ENCODE peak calls at places on chromosomes 7 and 10, in six cellular contexts. Q is NCI-H1436, I is mammary epithelial cell, T is glomerular endothelial cell, V is activated T-helper 1 cell treated with Interleukin-2 at 50 U/mL for 16 hours, X is HFFc6. H is an unnamed sample.

GRCh38 chr10:11154809-11155208 is 137.1 kb downstream of the CELF2 start:
- DNase-seq in Q (no peak), T (no peak), V (no peak), X (no peak), I (no peak), H (no peak)

GRCh38 chr10:117804470-117805011 is 242.2 kb downstream of the RAB11FIP2 start:
- DNase-seq in I (no peak), V (no peak), X (no peak), T (no peak), Q (peak; percentile 75), H (no peak)

GRCh38 chr10:72719941-72720592 is 28.1 kb downstream of the MCU start:
- DNase-seq in X (no peak), I (peak; percentile 54), Q (no peak), V (no peak), T (no peak), H (peak; percentile 19)

GRCh38 chr10:13797171-13797570 is 210.4 kb downstream of the PRPF18 start:
- DNase-seq in Q (no peak), X (no peak), I (no peak), T (no peak), V (no peak), H (no peak)

GRCh38 chr10:68153473-68154210 is 44.4 kb downstream of the MYPN start:
- DNase-seq in I (peak; percentile 93), T (peak; percentile 93), V (no peak), X (peak; percentile 100), Q (no peak), H (peak; percentile 43)

GRCh38 chr10:46540412-46541016 is 15.9 kb downstream of the GPRIN2 start:
- DNase-seq in V (no peak), I (no peak), X (no peak), Q (no peak), T (no peak), H (no peak)

GRCh38 chr7:132709971-132710567 is 133.8 kb upstream of the PLXNA4 start:
- DNase-seq in T (peak; percentile 14), I (peak; percentile 22), X (peak; percentile 54), Q (no peak), V (no peak), H (peak; percentile 39)

GRCh38 chr7:6623589-6624245 is 8.3 kb downstream of the ZNF853 start:
- DNase-seq in Q (no peak), T (no peak), I (no peak), X (no peak), V (no peak), H (no peak)

GRCh38 chr7:388961-389701 is 99.2 kb downstream of the FOXL3 start:
- DNase-seq in T (no peak), X (no peak), V (no peak), Q (no peak), I (no peak), H (no peak)

GRCh38 chr7:5636446-5636835 is 145.0 kb downstream of the RNF216 start:
- DNase-seq in X (no peak), V (no peak), Q (no peak), T (no peak), I (peak; percentile 36), H (peak; percentile 60)

GRCh38 chr7:27689045-27689877 is 26.6 kb upstream of the HIBADH start:
- DNase-seq in Q (peak; percentile 7), I (peak; percentile 32), T (no peak), V (no peak), X (peak; percentile 19), H (peak; percentile 81)

GRCh38 chr10:6875229-6875544 is 295.1 kb upstream of the PRKCQ start:
- DNase-seq in X (no peak), Q (no peak), T (no peak), I (no peak), V (no peak), H (no peak)

GRCh38 chr7:25846722-25847121 is 305.3 kb upstream of the NFE2L3 start:
- DNase-seq in X (no peak), T (no peak), I (peak; percentile 28), V (no peak), Q (no peak), H (no peak)

GRCh38 chr7:30625283-30625682 is 30.6 kb downstream of the GARS1 start:
- DNase-seq in V (no peak), X (no peak), T (no peak), Q (no peak), I (no peak), H (no peak)

GRCh38 chr7:21371371-21371770 is 56.5 kb upstream of the SP4 start:
- DNase-seq in I (no peak), Q (no peak), X (no peak), V (no peak), T (no peak), H (peak; percentile 7)

GRCh38 chr10:88088441-88089340 is 225.3 kb downstream of the PTEN start:
- DNase-seq in T (no peak), V (no peak), Q (no peak), I (peak; percentile 80), X (no peak), H (no peak)

GRCh38 chr7:116499168-116500070 is at the start of gene CAV2:
- DNase-seq in X (peak; percentile 50), T (no peak), Q (no peak), V (no peak), I (peak; percentile 96), H (peak; percentile 80)

GRCh38 chr10:87706731-87707130 is 47.1 kb downstream of the PAPSS2 start:
- DNase-seq in Q (no peak), T (no peak), V (no peak), I (no peak), X (peak; percentile 25), H (no peak)

GRCh38 chr7:31122649-31123058 is 70.5 kb downstream of the ADCYAP1R1 start:
- DNase-seq in X (peak; percentile 83), T (peak; percentile 81), I (peak; percentile 63), Q (peak; percentile 52), V (no peak), H (peak; percentile 53)

GRCh38 chr7:108408294-108409004 is 47.8 kb downstream of the NRCAM start:
- DNase-seq in T (no peak), X (no peak), V (no peak), I (no peak), Q (no peak), H (no peak)

GRCh38 chr10:30357075-30357801 is 8.2 kb upstream of the MTPAP start:
- DNase-seq in X (no peak), I (no peak), T (no peak), V (no peak), Q (no peak), H (no peak)

GRCh38 chr7:157337316-157338149 is 729 bp downstream of the DNAJB6 start:
- DNase-seq in Q (no peak), V (peak; percentile 39), X (peak; percentile 47), I (peak; percentile 53), T (no peak), H (peak; percentile 88)

GRCh38 chr10:98141484-98142073 is 7.1 kb downstream of the R3HCC1L start:
- DNase-seq in Q (no peak), V (no peak), X (no peak), I (no peak), T (no peak), H (no peak)

H was measured in H7.